ENCODE peak calls at places on chromosomes 6 and 20, in six cellular contexts. S is kidney epithelial cell, G is upper lobe of right lung, M is AG10803, R is A549, I is left lung. Q is an unnamed sample.

GRCh38 chr6:34383651-34384304 is 8.7 kb downstream of the NUDT3 start:
- DNase-seq in R (no peak), M (no peak), S (no peak), I (no peak), G (no peak), Q (no peak)

GRCh38 chr6:90328004-90328403 is 31.4 kb upstream of the BACH2 start:
- DNase-seq in I (no peak), S (peak; percentile 34), R (no peak), M (no peak), G (no peak), Q (no peak)

GRCh38 chr6:32439708-32440214 is at the start of gene HLA-DRA:
- DNase-seq in M (peak; percentile 36), G (no peak), R (no peak), I (no peak), S (no peak), Q (peak; percentile 19)

GRCh38 chr6:102848796-102849195 is 1455.3 kb downstream of the GRIK2 start:
- DNase-seq in I (no peak), M (no peak), R (no peak), G (no peak), S (no peak), Q (no peak)

GRCh38 chr6:104956663-104957294 is at the start of gene LIN28B:
- DNase-seq in G (no peak), S (no peak), R (no peak), I (no peak), M (no peak), Q (no peak)

GRCh38 chr6:167119680-167120556 is 3.0 kb upstream of the CCR6 start:
- DNase-seq in S (no peak), I (no peak), R (no peak), M (no peak), G (no peak), Q (no peak)

GRCh38 chr6:106275692-106276091 is 49.9 kb downstream of the ATG5 start:
- DNase-seq in R (no peak), M (peak; percentile 65), G (no peak), I (no peak), S (peak; percentile 43), Q (peak; percentile 75)

GRCh38 chr20:11445161-11445560 is 472.5 kb upstream of the BTBD3 start:
- DNase-seq in G (no peak), M (no peak), R (no peak), S (no peak), I (no peak), Q (no peak)

GRCh38 chr6:84317463-84317862 is 90.0 kb upstream of the CEP162 start:
- DNase-seq in S (no peak), R (no peak), G (no peak), M (no peak), I (no peak), Q (no peak)

GRCh38 chr6:71727632-71728294 is 158.6 kb upstream of the RIMS1 start:
- DNase-seq in M (peak; percentile 50), G (no peak), R (no peak), I (no peak), S (no peak), Q (no peak)

GRCh38 chr20:62143976-62144825 is 632 bp downstream of the SS18L1 start:
- DNase-seq in G (peak; percentile 86), S (no peak), R (peak; percentile 68), I (peak; percentile 66), M (peak; percentile 69), Q (no peak)

GRCh38 chr6:82906951-82907350 is 158.7 kb downstream of the UBE3D start:
- DNase-seq in R (no peak), S (peak; percentile 47), I (no peak), M (peak; percentile 77), G (no peak), Q (no peak)

DNA sequence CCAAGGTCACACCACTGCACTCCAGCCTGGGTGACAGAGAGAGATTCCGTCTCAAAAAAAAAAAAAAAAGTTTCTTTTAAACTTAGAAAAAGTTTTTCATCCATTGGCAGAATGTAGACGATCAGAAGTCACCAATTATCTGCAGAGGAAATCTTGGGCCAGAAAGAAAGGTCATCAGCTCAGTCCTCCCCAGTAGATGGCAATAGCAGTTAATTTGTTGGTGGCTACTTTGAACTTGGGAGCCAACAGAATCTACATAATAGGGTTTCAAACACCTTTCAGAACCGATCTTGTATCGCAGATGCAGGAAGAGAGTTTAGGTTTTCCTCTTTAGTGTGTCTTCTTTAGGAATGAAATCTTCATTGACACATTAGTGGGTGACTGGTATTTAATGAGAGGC is 41.7 kb downstream of the LBP start:
- DNase-seq in G (no peak), S (no peak), I (no peak), R (no peak), M (no peak), Q (no peak)
- TF ChIP-seq CTCF in G (no peak), S (no peak), I (no peak), R (peak; percentile 11), M (peak; percentile 19), Q (peak; percentile 43)

GRCh38 chr6:10981409-10981808 is 62.7 kb downstream of the ELOVL2 start:
- DNase-seq in I (no peak), R (no peak), G (no peak), M (no peak), S (no peak), Q (no peak)

GRCh38 chr6:10976571-10976970 is 67.5 kb downstream of the ELOVL2 start:
- DNase-seq in G (no peak), R (no peak), I (no peak), S (no peak), M (no peak), Q (no peak)

GRCh38 chr6:10977231-10977968 is 66.7 kb downstream of the ELOVL2 start:
- DNase-seq in G (no peak), R (no peak), S (no peak), I (no peak), M (no peak), Q (no peak)
- H3K4me3 ChIP-seq in G (no peak overlapping the region), R (no peak overlapping the region), S (no peak overlapping the region), I (no peak overlapping the region), M (no peak overlapping the region), Q (no peak overlapping the region)

GRCh38 chr20:13037727-13038126 is 29.0 kb downstream of the SPTLC3 start:
- DNase-seq in G (no peak), I (no peak), S (no peak), M (peak; percentile 15), R (no peak), Q (no peak)
- TF ChIP-seq CTCF in G (no peak), I (no peak), S (no peak), M (no peak), R (no peak), Q (no peak)

GRCh38 chr20:31713312-31714049 is 9.2 kb downstream of the BCL2L1 start:
- DNase-seq in G (peak; percentile 73), I (no peak), S (peak; percentile 65), M (peak; percentile 95), R (peak; percentile 78), Q (no peak)
- H3K4me3 ChIP-seq in G (peak overlapping the region; percentile 34), I (peak overlapping the region; percentile 11), S (no peak overlapping the region), M (peak overlapping the region; percentile 50), R (peak overlapping the region; percentile 13), Q (peak overlapping the region; percentile 28)

GRCh38 chr6:160121981-160122380 is 366 bp downstream of the SLC22A1 start:
- DNase-seq in G (peak; percentile 41), R (no peak), M (no peak), I (no peak), S (no peak), Q (no peak)
- TF ChIP-seq CTCF in G (no peak), R (no peak), M (no peak), I (no peak), S (no peak), Q (no peak)

DNA sequence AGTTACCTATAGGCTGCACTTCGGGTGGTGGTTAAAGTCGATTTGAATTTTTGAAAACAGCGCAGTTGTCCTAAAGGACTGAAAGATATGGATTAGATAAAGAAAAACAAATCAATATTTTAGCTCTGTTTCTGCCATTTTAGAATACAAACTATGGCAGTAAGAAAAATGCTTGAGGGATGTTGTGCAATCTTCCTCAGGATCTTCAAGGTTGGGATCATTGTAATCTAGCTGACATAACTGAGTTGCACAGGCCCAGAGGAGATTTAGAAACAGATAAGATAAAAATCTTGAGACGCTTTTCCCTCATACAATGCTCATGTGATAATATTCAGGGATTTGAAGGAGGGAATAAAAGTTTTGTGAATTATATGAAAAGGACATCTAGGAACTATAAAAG is 926 bp downstream of the PEX3 start:
- DNase-seq in M (peak; percentile 35), S (no peak), G (no peak), I (no peak), R (no peak), Q (no peak)
- H3K4me3 ChIP-seq in M (peak overlapping the region; percentile 98), S (peak overlapping the region; percentile 82), G (peak overlapping the region; percentile 63), I (peak overlapping the region; percentile 72), R (peak overlapping the region; percentile 87), Q (peak overlapping the region; percentile 76)

DNA sequence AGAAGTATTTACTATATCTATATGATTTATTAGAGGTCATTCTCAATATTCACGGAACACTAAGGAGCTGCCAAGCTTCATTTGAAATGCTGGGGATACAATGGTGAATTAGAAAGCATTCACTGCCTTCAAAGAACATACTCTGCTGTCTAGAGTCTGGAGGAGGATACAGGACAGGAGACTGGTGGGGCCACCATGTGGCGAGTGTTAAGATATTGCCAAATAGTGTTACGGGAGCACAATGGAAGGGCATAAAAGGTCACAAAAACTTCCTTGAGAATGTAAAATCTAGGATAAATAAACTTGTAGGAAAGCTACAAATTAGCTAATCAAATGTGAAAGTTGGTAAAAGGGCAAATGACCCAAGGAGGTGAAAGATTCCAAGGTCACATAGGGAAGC is 271.7 kb downstream of the RFPL4B start:
- DNase-seq in M (peak; percentile 39), I (no peak), G (no peak), S (no peak), R (no peak), Q (no peak)
- TF ChIP-seq CTCF in M (peak; percentile 40), I (no peak), G (no peak), S (peak; percentile 17), R (no peak), Q (peak; percentile 44)